ENCODE peak calls at places on chromosomes 12 and 14, in four cellular contexts. T is A549, X is H1, R is K562. P is an unnamed sample.

GRCh38 chr12:52600475-52600874 is 788 bp downstream of the KRT72 start:
- DNase-seq in T (no peak), X (no peak), R (no peak), P (no peak)

GRCh38 chr14:70563417-70563816 is 28.6 kb upstream of the ADAM20 start:
- DNase-seq in T (no peak), X (no peak), R (no peak), P (no peak)

GRCh38 chr14:68598621-68599447 is 194.0 kb downstream of the ZFP36L1 start:
- DNase-seq in T (peak; percentile 95), X (no peak), R (no peak), P (peak; percentile 94)

GRCh38 chr12:93146970-93147369 is 217.9 kb upstream of the EEA1 start:
- DNase-seq in T (no peak), X (no peak), R (no peak), P (no peak)

GRCh38 chr12:108289342-108290131 is 49.6 kb downstream of the CMKLR1 start:
- DNase-seq in T (no peak), X (no peak), R (no peak), P (no peak)

GRCh38 chr14:37617864-37618365 is 22.5 kb downstream of the TTC6 start:
- DNase-seq in T (no peak), X (no peak), R (no peak), P (no peak)

GRCh38 chr14:99036594-99037293 is 235.3 kb downstream of the BCL11B start:
- DNase-seq in T (no peak), X (no peak), R (no peak), P (no peak)

GRCh38 chr12:47591387-47591786 is 114.4 kb downstream of the RPAP3 start:
- DNase-seq in T (no peak), X (no peak), R (no peak), P (no peak)

GRCh38 chr14:42192659-42193425 is 586.2 kb downstream of the LRFN5 start:
- DNase-seq in T (peak; percentile 93), X (no peak), R (no peak), P (no peak)

GRCh38 chr12:19997996-19998395 is 370.3 kb upstream of the PDE3A start:
- DNase-seq in T (no peak), X (no peak), R (no peak), P (no peak)

GRCh38 chr14:75989134-75989533 is 3.6 kb downstream of the IFT43 start:
- DNase-seq in T (peak; percentile 28), X (no peak), R (no peak), P (peak; percentile 84)

GRCh38 chr12:105359840-105360239 is 29.3 kb downstream of the C12orf75 start:
- DNase-seq in T (no peak), X (no peak), R (no peak), P (no peak)

GRCh38 chr12:53798575-53798974 is 46.8 kb upstream of the CISTR start:
- DNase-seq in T (peak; percentile 47), X (no peak), R (no peak), P (peak; percentile 97)

GRCh38 chr14:77760381-77761204 is at the start of gene SNW1:
- DNase-seq in T (peak; percentile 94), X (peak; percentile 83), R (peak; percentile 94), P (peak; percentile 91)

GRCh38 chr12:120581998-120582397 is 796 bp upstream of the POP5 start:
- DNase-seq in T (no peak), X (no peak), R (peak; percentile 31), P (no peak)

GRCh38 chr12:118190266-118190665 is 54.3 kb downstream of the PEBP1 start:
- DNase-seq in T (no peak), X (no peak), R (no peak), P (no peak)

GRCh38 chr14:53879747-53880146 is 76.9 kb downstream of the BMP4 start:
- DNase-seq in T (no peak), X (no peak), R (no peak), P (no peak)

GRCh38 chr12:96907681-96908163 is 665 bp downstream of the NEDD1 start:
- DNase-seq in T (peak; percentile 26), X (no peak), R (peak; percentile 47), P (peak; percentile 15)

GRCh38 chr12:109679716-109680520 is 33.7 kb upstream of the FAM222A start:
- DNase-seq in T (no peak), X (no peak), R (no peak), P (no peak)

GRCh38 chr14:63877594-63877993 is 24.8 kb downstream of the SYNE2 start:
- DNase-seq in T (no peak), X (no peak), R (no peak), P (no peak)

GRCh38 chr12:45663452-45663851 is 66.1 kb upstream of the ARID2 start:
- DNase-seq in T (no peak), X (no peak), R (no peak), P (no peak)

GRCh38 chr14:54483848-54484247 is 4.9 kb downstream of the GMFB start:
- DNase-seq in T (no peak), X (no peak), R (no peak), P (no peak)

GRCh38 chr12:49764126-49764525 is 22.8 kb downstream of the TMBIM6 start:
- DNase-seq in T (no peak), X (no peak), R (no peak), P (no peak)

GRCh38 chr12:106252056-106252455 is 4.2 kb upstream of the CKAP4 start:
- DNase-seq in T (no peak), X (no peak), R (no peak), P (no peak)

GRCh38 chr12:85559534-85559933 is 276.7 kb downstream of the RASSF9 start:
- DNase-seq in T (no peak), X (no peak), R (no peak), P (no peak)

GRCh38 chr12:112275211-112275610 is 107.0 kb downstream of the HECTD4 start:
- DNase-seq in T (no peak), X (no peak), R (no peak), P (no peak)

GRCh38 chr14:36702484-36702883 is 40.8 kb downstream of the PAX9 start:
- DNase-seq in T (no peak), X (no peak), R (no peak), P (no peak)

GRCh38 chr14:99780690-99781089 is 12.5 kb upstream of the EML1 start:
- DNase-seq in T (no peak), X (no peak), R (no peak), P (peak; percentile 48)

GRCh38 chr14:72810201-72810600 is 83.7 kb downstream of the DPF3 start:
- DNase-seq in T (no peak), X (no peak), R (no peak), P (no peak)

GRCh38 chr12:72271741-72272661 is at the start of gene TRHDE:
- DNase-seq in T (peak; percentile 17), X (no peak), R (no peak), P (no peak)

GRCh38 chr12:107402041-107403022 is 283.3 kb upstream of the PWP1 start:
- DNase-seq in T (peak; percentile 85), X (peak; percentile 81), R (peak; percentile 60), P (peak; percentile 69)

GRCh38 chr14:102015045-102015685 is 50.8 kb downstream of the DYNC1H1 start:
- DNase-seq in T (no peak), X (no peak), R (no peak), P (no peak)

GRCh38 chr12:79203103-79203502 is 338.5 kb downstream of the SYT1 start:
- DNase-seq in T (peak; percentile 42), X (no peak), R (no peak), P (no peak)

GRCh38 chr14:76776306-76777251 is 15.3 kb downstream of the VASH1 start:
- DNase-seq in T (no peak), X (no peak), R (peak; percentile 42), P (peak; percentile 29)

GRCh38 chr12:843609-844008 is 91.2 kb downstream of the WNK1 start:
- DNase-seq in T (no peak), X (no peak), R (no peak), P (no peak)

GRCh38 chr12:41743835-41744234 is 400.8 kb downstream of the GXYLT1 start:
- DNase-seq in T (peak; percentile 77), X (no peak), R (no peak), P (peak; percentile 0)

GRCh38 chr14:86515195-86515594 is 985.3 kb downstream of the FLRT2 start:
- DNase-seq in T (no peak), X (no peak), R (no peak), P (no peak)

DNA sequence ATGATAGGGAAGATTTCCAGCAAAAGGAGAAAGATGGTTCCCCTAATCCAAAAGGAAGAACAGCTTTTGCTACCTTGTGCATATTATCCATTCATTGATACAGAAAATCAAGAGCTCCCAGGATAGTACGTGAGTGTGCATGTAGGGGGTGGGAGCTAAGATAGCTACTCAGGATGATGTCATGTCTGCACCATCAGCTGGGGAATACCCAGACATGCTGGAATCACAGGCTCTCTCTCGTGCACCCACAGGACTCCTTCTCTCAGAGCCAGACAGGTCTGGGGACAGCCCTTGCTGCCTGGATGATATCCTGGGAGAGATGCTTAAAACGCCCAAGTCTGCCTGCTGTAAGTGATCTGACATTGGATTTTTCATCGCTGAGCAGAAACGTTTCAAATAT is 38.9 kb downstream of the FOXN3 start:
- DNase-seq in T (peak; percentile 22), X (no peak), R (no peak), P (no peak)
- TF ChIP-seq PHF8 in T (no peak), X (no peak), R (no peak), P (no peak)

GRCh38 chr12:23504043-23504442 is 445.4 kb downstream of the SOX5 start:
- DNase-seq in T (no peak), X (no peak), R (peak; percentile 63), P (no peak)

GRCh38 chr12:23502259-23502658 is 447.2 kb downstream of the SOX5 start:
- DNase-seq in T (no peak), X (no peak), R (peak; percentile 47), P (no peak)

GRCh38 chr12:23504641-23505399 is 444.6 kb downstream of the SOX5 start:
- DNase-seq in T (no peak), X (no peak), R (no peak), P (no peak)

GRCh38 chr12:23503544-23503943 is 445.9 kb downstream of the SOX5 start:
- DNase-seq in T (no peak), X (no peak), R (no peak), P (no peak)
- TF ChIP-seq PHF8 in T (no peak), X (no peak), R (no peak), P (no peak)

GRCh38 chr14:97413991-97414717 is 617.0 kb downstream of the VRK1 start:
- DNase-seq in T (no peak), X (no peak), R (no peak), P (no peak)

GRCh38 chr14:97416550-97416949 is 619.4 kb downstream of the VRK1 start:
- DNase-seq in T (no peak), X (no peak), R (no peak), P (no peak)

GRCh38 chr14:97414718-97415098 is 617.5 kb downstream of the VRK1 start:
- DNase-seq in T (no peak), X (no peak), R (no peak), P (no peak)

GRCh38 chr14:97417331-97417730 is 620.1 kb downstream of the VRK1 start:
- DNase-seq in T (no peak), X (no peak), R (no peak), P (no peak)

DNA sequence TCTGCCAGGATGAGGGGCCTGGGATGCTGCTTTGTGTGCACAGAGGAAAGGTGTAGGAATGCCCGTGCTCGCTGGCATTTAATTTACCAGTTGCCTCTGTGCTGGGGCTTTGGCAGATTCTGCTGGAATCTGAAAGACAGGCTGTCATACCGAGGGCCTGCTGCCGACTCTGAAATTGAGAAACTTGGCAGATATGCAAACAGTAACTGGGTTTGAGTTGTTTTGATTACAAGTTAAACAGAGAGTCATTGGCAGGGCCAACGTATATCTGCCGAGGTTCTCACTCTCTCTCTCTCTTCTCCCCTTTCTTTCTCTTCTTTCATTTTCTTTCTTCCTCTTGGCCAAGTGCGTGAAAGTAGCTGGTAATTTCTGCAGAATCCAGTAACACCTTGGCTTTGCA is 618.7 kb downstream of the VRK1 start:
- DNase-seq in T (no peak), X (no peak), R (no peak), P (no peak)
- TF ChIP-seq PHF8 in T (no peak), X (no peak), R (no peak), P (no peak)

GRCh38 chr12:9702239-9702638 is 30.7 kb downstream of the CLECL1 start:
- DNase-seq in T (no peak), X (no peak), R (no peak), P (no peak)
- TF ChIP-seq PHF8 in T (no peak), X (no peak), R (no peak), P (no peak)